ENCODE peak calls at places on chromosomes 5 and 9, in five cellular contexts. One of them, this sample, is unnamed.

GRCh38 chr5:9524941-9525340 is 20.9 kb downstream of the SEMA5A start:
- DNase-seq in adrenal gland: no peak
- DNase-seq in midbrain: no peak
- DNase-seq in mesenteric fat pad: no peak
- DNase-seq in NCI-H2171 treated with DMSO at 0.1 percent for 48 hours: no peak
- DNase-seq in this sample: no peak

GRCh38 chr5:32713396-32714381 is 2.6 kb downstream of the NPR3 start:
- DNase-seq in mesenteric fat pad: no peak
- DNase-seq in NCI-H2171 treated with DMSO at 0.1 percent for 48 hours: no peak
- DNase-seq in midbrain: no peak
- DNase-seq in adrenal gland: no peak
- DNase-seq in this sample: no peak

GRCh38 chr5:157387683-157388093 is 72.3 kb upstream of the NIPAL4 start:
- DNase-seq in midbrain: peak; percentile 15
- DNase-seq in NCI-H2171 treated with DMSO at 0.1 percent for 48 hours: no peak
- DNase-seq in adrenal gland: peak; percentile 82
- DNase-seq in mesenteric fat pad: no peak
- DNase-seq in this sample: no peak

GRCh38 chr5:1723957-1724821 is 75.4 kb downstream of the MRPL36 start:
- DNase-seq in midbrain: no peak
- DNase-seq in NCI-H2171 treated with DMSO at 0.1 percent for 48 hours: no peak
- DNase-seq in mesenteric fat pad: peak; percentile 69
- DNase-seq in adrenal gland: peak; percentile 10
- DNase-seq in this sample: no peak

GRCh38 chr9:123710299-123710698 is 219.6 kb downstream of the DENND1A start:
- DNase-seq in mesenteric fat pad: no peak
- DNase-seq in adrenal gland: peak; percentile 25
- DNase-seq in NCI-H2171 treated with DMSO at 0.1 percent for 48 hours: no peak
- DNase-seq in midbrain: no peak
- DNase-seq in this sample: no peak

GRCh38 chr5:87944553-87945320 is 323.9 kb downstream of the TMEM161B start:
- DNase-seq in adrenal gland: no peak
- DNase-seq in mesenteric fat pad: no peak
- DNase-seq in NCI-H2171 treated with DMSO at 0.1 percent for 48 hours: peak; percentile 77
- DNase-seq in midbrain: peak; percentile 86
- DNase-seq in this sample: no peak

GRCh38 chr5:169581580-169582227 is 1.9 kb upstream of the SPDL1 start:
- DNase-seq in mesenteric fat pad: no peak
- DNase-seq in adrenal gland: peak; percentile 82
- DNase-seq in midbrain: peak; percentile 68
- DNase-seq in NCI-H2171 treated with DMSO at 0.1 percent for 48 hours: peak; percentile 23
- DNase-seq in this sample: no peak

GRCh38 chr9:111966851-111967250 is 70.2 kb downstream of the UGCG start:
- DNase-seq in mesenteric fat pad: no peak
- DNase-seq in NCI-H2171 treated with DMSO at 0.1 percent for 48 hours: no peak
- DNase-seq in adrenal gland: peak; percentile 55
- DNase-seq in midbrain: no peak
- DNase-seq in this sample: no peak

GRCh38 chr9:76221423-76221822 is 172.8 kb downstream of the RFK start:
- DNase-seq in NCI-H2171 treated with DMSO at 0.1 percent for 48 hours: no peak
- DNase-seq in midbrain: no peak
- DNase-seq in adrenal gland: no peak
- DNase-seq in mesenteric fat pad: no peak
- DNase-seq in this sample: no peak

GRCh38 chr5:58412081-58412480 is 47.8 kb downstream of the PLK2 start:
- DNase-seq in adrenal gland: no peak
- DNase-seq in NCI-H2171 treated with DMSO at 0.1 percent for 48 hours: no peak
- DNase-seq in mesenteric fat pad: no peak
- DNase-seq in midbrain: no peak
- DNase-seq in this sample: no peak

GRCh38 chr5:159581502-159582249 is 251.4 kb upstream of the IL12B start:
- DNase-seq in adrenal gland: peak; percentile 76
- DNase-seq in NCI-H2171 treated with DMSO at 0.1 percent for 48 hours: peak; percentile 43
- DNase-seq in mesenteric fat pad: no peak
- DNase-seq in midbrain: no peak
- DNase-seq in this sample: no peak

GRCh38 chr5:82564963-82565362 is 286.8 kb upstream of the RPS23 start:
- DNase-seq in NCI-H2171 treated with DMSO at 0.1 percent for 48 hours: no peak
- DNase-seq in mesenteric fat pad: no peak
- DNase-seq in midbrain: no peak
- DNase-seq in adrenal gland: no peak
- DNase-seq in this sample: no peak

GRCh38 chr9:137723396-137724113 is 104.8 kb downstream of the EHMT1 start:
- DNase-seq in adrenal gland: no peak
- DNase-seq in midbrain: no peak
- DNase-seq in mesenteric fat pad: peak; percentile 18
- DNase-seq in NCI-H2171 treated with DMSO at 0.1 percent for 48 hours: no peak
- DNase-seq in this sample: no peak

GRCh38 chr9:136093331-136093986 is 1.6 kb downstream of the NACC2 start:
- DNase-seq in midbrain: no peak
- DNase-seq in adrenal gland: peak; percentile 72
- DNase-seq in mesenteric fat pad: no peak
- DNase-seq in NCI-H2171 treated with DMSO at 0.1 percent for 48 hours: no peak
- DNase-seq in this sample: no peak

GRCh38 chr9:97427885-97428284 is 16.0 kb downstream of the TDRD7 start:
- DNase-seq in NCI-H2171 treated with DMSO at 0.1 percent for 48 hours: no peak
- DNase-seq in mesenteric fat pad: no peak
- DNase-seq in adrenal gland: no peak
- DNase-seq in midbrain: no peak
- DNase-seq in this sample: no peak

GRCh38 chr5:172806897-172807672 is 27.0 kb upstream of the ERGIC1 start:
- DNase-seq in NCI-H2171 treated with DMSO at 0.1 percent for 48 hours: no peak
- DNase-seq in adrenal gland: peak; percentile 97
- DNase-seq in midbrain: peak; percentile 31
- DNase-seq in mesenteric fat pad: peak; percentile 93
- DNase-seq in this sample: no peak

GRCh38 chr9:121299467-121300282 is 31.7 kb downstream of the GSN start:
- DNase-seq in midbrain: peak; percentile 47
- DNase-seq in NCI-H2171 treated with DMSO at 0.1 percent for 48 hours: peak; percentile 62
- DNase-seq in mesenteric fat pad: peak; percentile 90
- DNase-seq in adrenal gland: no peak
- DNase-seq in this sample: no peak

GRCh38 chr9:22514866-22515265 is 68.2 kb downstream of the DMRTA1 start:
- DNase-seq in midbrain: no peak
- DNase-seq in adrenal gland: no peak
- DNase-seq in NCI-H2171 treated with DMSO at 0.1 percent for 48 hours: no peak
- DNase-seq in mesenteric fat pad: no peak
- DNase-seq in this sample: no peak

GRCh38 chr5:122091942-122092600 is 14.0 kb upstream of the LOX start:
- DNase-seq in midbrain: peak; percentile 30
- DNase-seq in adrenal gland: no peak
- DNase-seq in mesenteric fat pad: no peak
- DNase-seq in NCI-H2171 treated with DMSO at 0.1 percent for 48 hours: peak; percentile 2
- DNase-seq in this sample: no peak

GRCh38 chr9:93111371-93112115 is 15.5 kb downstream of the CARD19 start:
- DNase-seq in mesenteric fat pad: peak; percentile 88
- DNase-seq in adrenal gland: peak; percentile 79
- DNase-seq in midbrain: no peak
- DNase-seq in NCI-H2171 treated with DMSO at 0.1 percent for 48 hours: no peak
- DNase-seq in this sample: no peak

GRCh38 chr9:121811140-121811539 is 159.7 kb downstream of the DAB2IP start:
- DNase-seq in midbrain: no peak
- DNase-seq in adrenal gland: no peak
- DNase-seq in mesenteric fat pad: peak; percentile 85
- DNase-seq in NCI-H2171 treated with DMSO at 0.1 percent for 48 hours: no peak
- DNase-seq in this sample: no peak

GRCh38 chr5:52457808-52458207 is 329.9 kb upstream of the ITGA1 start:
- DNase-seq in NCI-H2171 treated with DMSO at 0.1 percent for 48 hours: peak; percentile 74
- DNase-seq in midbrain: no peak
- DNase-seq in mesenteric fat pad: no peak
- DNase-seq in adrenal gland: no peak
- DNase-seq in this sample: no peak

GRCh38 chr9:116342071-116342470 is 188.5 kb downstream of the PAPPA start:
- DNase-seq in mesenteric fat pad: no peak
- DNase-seq in adrenal gland: no peak
- DNase-seq in midbrain: no peak
- DNase-seq in NCI-H2171 treated with DMSO at 0.1 percent for 48 hours: peak; percentile 8
- DNase-seq in this sample: no peak

GRCh38 chr5:41637869-41638268 is 127.5 kb upstream of the PLCXD3 start:
- DNase-seq in mesenteric fat pad: no peak
- DNase-seq in NCI-H2171 treated with DMSO at 0.1 percent for 48 hours: peak; percentile 6
- DNase-seq in adrenal gland: no peak
- DNase-seq in midbrain: no peak
- DNase-seq in this sample: no peak

GRCh38 chr5:146249801-146250200 is 46.4 kb downstream of the RBM27 start:
- DNase-seq in midbrain: no peak
- DNase-seq in NCI-H2171 treated with DMSO at 0.1 percent for 48 hours: no peak
- DNase-seq in mesenteric fat pad: no peak
- DNase-seq in adrenal gland: no peak
- DNase-seq in this sample: no peak

GRCh38 chr5:50655810-50656205 is 10.6 kb upstream of the PARP8 start:
- DNase-seq in adrenal gland: no peak
- DNase-seq in midbrain: no peak
- DNase-seq in NCI-H2171 treated with DMSO at 0.1 percent for 48 hours: no peak
- DNase-seq in mesenteric fat pad: no peak
- DNase-seq in this sample: no peak

This sample was measured in SIG-M5.